ENCODE peak calls at places on chromosomes 7 and 10, in four cellular contexts. A, X, V and S are unnamed samples.

GRCh38 chr7:35035511-35035921 is 1.8 kb downstream of the DPY19L1 start:
- DNase-seq in X (no peak), V (peak), A (peak), S (no peak)

GRCh38 chr7:33979807-33980355 is 74.5 kb downstream of the BMPER start:
- DNase-seq in A (peak), X (no peak), V (peak), S (no peak)

GRCh38 chr7:42854521-42855118 is 57.2 kb downstream of the C7orf25 start:
- DNase-seq in V (no peak), X (no peak), A (no peak), S (no peak)

GRCh38 chr10:5159126-5159525 is 25.8 kb downstream of the AKR1C8 start:
- DNase-seq in X (no peak), A (peak), V (peak), S (no peak)

GRCh38 chr10:4527281-4527960 is 298.6 kb upstream of the AKR1E2 start:
- DNase-seq in V (no peak), A (peak), X (no peak), S (no peak)

GRCh38 chr10:128456271-128456670 is 330.0 kb upstream of the MKI67 start:
- DNase-seq in A (no peak), X (no peak), V (no peak), S (no peak)

GRCh38 chr7:17320102-17320497 is 21.6 kb downstream of the AHR start:
- DNase-seq in V (no peak), X (no peak), A (peak), S (no peak)

GRCh38 chr10:124952123-124952522 is 10.2 kb downstream of the ZRANB1 start:
- DNase-seq in A (no peak), V (no peak), X (no peak), S (no peak)

GRCh38 chr10:102815790-102816549 is 21.2 kb downstream of the CYP17A1 start:
- DNase-seq in A (peak), X (peak), V (peak), S (no peak)

GRCh38 chr7:36015733-36016132 is 137.3 kb upstream of the EEPD1 start:
- DNase-seq in X (no peak), V (no peak), A (peak), S (no peak)

GRCh38 chr7:139016931-139017511 is 18.8 kb downstream of the ZC3HAV1L start:
- DNase-seq in X (peak), V (peak), A (peak), S (peak)

GRCh38 chr7:146655928-146656797 is 539.6 kb downstream of the CNTNAP2 start:
- DNase-seq in A (no peak), V (no peak), X (no peak), S (no peak)

GRCh38 chr7:142798451-142799438 is 28.0 kb downstream of the PRSS2 start:
- DNase-seq in X (no peak), A (no peak), V (no peak), S (no peak)

GRCh38 chr7:30034501-30034900 is 6.3 kb downstream of the PLEKHA8 start:
- DNase-seq in V (no peak), A (no peak), X (no peak), S (no peak)

GRCh38 chr10:133350283-133350949 is 3.2 kb downstream of the PRAP1 start:
- DNase-seq in X (no peak), A (no peak), V (no peak), S (no peak)

GRCh38 chr10:117699436-117700075 is 157.0 kb downstream of the EMX2 start:
- DNase-seq in V (no peak), X (no peak), A (no peak), S (no peak)

GRCh38 chr10:30184397-30185033 is 125.1 kb upstream of the JCAD start:
- DNase-seq in A (no peak), X (no peak), V (no peak), S (no peak)

GRCh38 chr10:89241491-89242339 is 9.9 kb downstream of the LIPA start:
- DNase-seq in A (peak), X (no peak), V (peak), S (no peak)

GRCh38 chr7:46153951-46154787 is 233.1 kb upstream of the IGFBP3 start:
- DNase-seq in A (peak), X (no peak), V (no peak), S (no peak)

GRCh38 chr10:68871731-68872342 is 29.3 kb upstream of the DDX50 start:
- DNase-seq in V (peak), A (peak), X (no peak), S (no peak)

DNA sequence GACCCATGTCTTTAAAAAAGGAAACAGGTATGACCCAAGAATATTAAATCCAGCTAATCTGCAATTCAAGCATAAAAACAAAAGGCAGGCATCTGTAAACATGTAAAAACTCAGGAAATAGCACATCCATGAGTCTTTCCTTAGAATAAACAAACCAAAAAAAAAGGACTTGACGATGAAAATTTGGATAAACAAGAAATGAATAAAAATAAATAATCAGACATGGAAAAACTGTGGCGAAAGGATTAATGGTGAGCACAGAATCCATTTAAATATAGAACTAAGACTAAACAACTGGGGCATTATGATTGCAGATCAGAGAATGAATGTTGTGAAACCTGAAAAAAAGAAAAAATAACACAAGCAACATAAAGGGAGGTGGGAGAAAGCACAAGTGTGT is 170.1 kb downstream of the DOCK4 start:
- DNase-seq in X (no peak), A (no peak), V (no peak), S (no peak)
- H3K4me3 ChIP-seq in X (no peak), A (no peak), V (no peak), S (no peak)

GRCh38 chr10:71965623-71966022 is 1.4 kb downstream of the CHST3 start:
- DNase-seq in V (no peak), A (no peak), X (peak), S (no peak)

GRCh38 chr10:71962915-71963314 is 1.3 kb upstream of the CHST3 start:
- DNase-seq in A (no peak), V (no peak), X (no peak), S (no peak)

GRCh38 chr10:71964669-71965515 is 697 bp downstream of the CHST3 start:
- DNase-seq in V (peak), X (peak), A (peak), S (peak)

GRCh38 chr10:71963351-71963755 is 842 bp upstream of the CHST3 start:
- DNase-seq in V (peak), A (no peak), X (peak), S (no peak)

DNA sequence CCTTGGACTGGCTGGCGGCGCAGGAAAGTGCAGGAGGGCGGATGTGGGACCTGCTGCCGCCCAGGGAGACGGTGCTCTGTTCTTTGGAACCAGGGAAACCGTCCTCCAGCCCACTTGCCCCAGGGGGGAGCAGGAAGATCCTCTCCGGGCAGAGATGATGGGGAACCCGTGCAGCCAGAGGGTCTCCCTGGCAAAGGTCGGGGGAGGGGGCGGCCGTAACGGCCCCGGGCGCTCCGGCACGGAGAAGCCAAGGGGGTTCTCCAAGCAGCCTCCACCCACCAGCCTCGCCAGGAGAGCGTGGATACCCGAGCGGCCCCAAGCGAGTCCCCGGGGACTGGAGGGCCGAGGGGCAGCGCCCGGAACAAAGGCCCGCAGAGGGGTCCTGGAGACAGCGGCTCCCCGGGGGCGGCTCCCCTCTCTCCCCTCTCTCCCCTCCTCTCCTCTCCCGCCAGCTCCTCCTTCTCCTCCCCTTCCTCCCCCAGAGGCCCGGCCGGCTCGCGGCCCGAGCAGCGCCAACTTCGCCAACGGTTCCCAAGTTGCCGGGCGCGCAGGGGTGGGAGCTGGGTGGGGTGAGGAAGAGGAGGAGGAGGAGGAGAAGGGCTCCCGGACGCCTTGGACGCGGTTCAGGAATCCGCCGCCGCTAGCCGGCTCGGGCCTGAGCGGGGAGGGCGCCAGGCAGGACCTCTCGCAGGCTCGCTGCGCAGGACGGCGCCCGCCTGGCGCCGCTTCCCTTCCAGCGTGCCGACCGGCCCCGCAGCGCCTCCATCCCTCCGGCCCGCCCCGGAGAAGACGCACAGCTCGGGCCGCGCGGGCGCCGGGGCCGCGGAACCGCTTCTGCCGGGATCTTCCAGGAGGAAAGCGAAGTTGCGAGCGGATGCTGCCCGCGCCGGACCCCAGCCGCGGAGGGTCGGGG is at the start of gene CHST3:
- DNase-seq in A (peak), V (peak), X (peak), S (no peak)
- H3K4me3 ChIP-seq in A (peak), V (peak), X (peak), S (peak)

GRCh38 chr7:24462984-24463383 is 110.3 kb upstream of the PALS2 start:
- DNase-seq in V (no peak), A (no peak), X (no peak), S (no peak)

GRCh38 chr7:24462117-24462516 is 111.1 kb upstream of the PALS2 start:
- DNase-seq in X (no peak), A (no peak), V (no peak), S (no peak)

GRCh38 chr7:24463474-24463873 is 109.8 kb upstream of the PALS2 start:
- DNase-seq in V (no peak), X (no peak), A (no peak), S (no peak)

GRCh38 chr7:24466109-24466768 is 107.0 kb upstream of the PALS2 start:
- DNase-seq in A (no peak), V (no peak), X (no peak), S (peak)

DNA sequence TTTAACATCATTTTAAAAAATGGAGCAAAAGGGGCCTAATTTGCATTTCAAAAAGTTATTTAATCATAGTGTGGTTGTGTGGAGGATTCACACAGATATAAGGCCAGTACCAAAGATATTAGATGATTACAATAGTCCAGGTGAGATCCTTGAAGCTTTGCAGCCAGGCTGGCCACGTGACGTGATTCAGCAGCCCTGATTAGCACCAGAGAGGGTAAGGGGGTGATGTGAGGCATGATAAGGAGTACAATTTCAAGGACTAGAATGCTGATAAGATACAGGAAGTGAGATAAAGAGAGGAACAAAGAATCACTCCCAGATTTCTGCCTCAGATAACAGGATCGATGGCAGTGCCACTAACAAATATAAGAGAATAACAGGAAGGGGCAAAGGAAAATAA is 108.4 kb upstream of the PALS2 start:
- DNase-seq in A (no peak), X (no peak), V (no peak), S (no peak)
- H3K4me3 ChIP-seq in A (no peak), X (no peak), V (no peak), S (no peak)

GRCh38 chr10:114648368-114648767 is 9.7 kb downstream of the ABLIM1 start:
- DNase-seq in A (peak), V (peak), X (no peak), S (no peak)
- H3K4me3 ChIP-seq in A (no peak), V (no peak), X (no peak), S (no peak)

DNA sequence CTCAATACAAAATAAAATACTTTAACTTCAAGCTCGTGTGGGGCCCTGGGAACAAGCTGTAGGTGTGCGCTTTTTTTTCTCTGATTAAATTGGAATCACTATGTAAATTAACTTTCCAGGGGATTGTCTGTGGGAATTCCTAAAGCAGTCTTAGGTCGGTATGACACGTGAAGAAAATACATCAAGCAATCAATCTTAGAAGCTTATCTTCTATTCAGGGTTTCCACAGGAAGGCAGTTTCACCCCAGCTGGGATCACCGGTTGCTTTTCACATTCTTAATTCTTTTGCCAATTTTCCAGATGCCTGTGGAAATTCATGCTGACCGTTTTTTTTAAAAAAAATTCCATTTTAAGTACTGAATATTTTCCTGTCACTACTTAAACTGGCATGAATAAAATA is 41.8 kb downstream of the CAMK1D start:
- DNase-seq in X (no peak), A (no peak), V (no peak), S (no peak)
- H3K4me3 ChIP-seq in X (no peak), A (no peak), V (no peak), S (no peak)